ENCODE peak calls at places on chromosomes 4 and X, in five cellular contexts. D is trophoblast cell, C is fibroblast of lung, J is HCT116, T is PC-3. I is an unnamed sample.
A peak's percentile ranks its signal among the peaks of the same experiment; 100 is the strongest.

GRCh38 chrX:151752847-151753246 is 18.3 kb downstream of the CNGA2 start:
- DNase-seq in C (no peak), T (no peak), J (no peak), D (no peak), I (no peak)

GRCh38 chrX:12962041-12962504 is 12.8 kb upstream of the TMSB4X start:
- DNase-seq in T (no peak), D (no peak), J (no peak), C (no peak), I (no peak)

GRCh38 chr4:80182237-80182866 is 15.0 kb upstream of the PRDM8 start:
- DNase-seq in J (no peak), D (no peak), T (no peak), C (no peak), I (no peak)

GRCh38 chrX:100743009-100743615 is 11.2 kb upstream of the SYTL4 start:
- DNase-seq in T (no peak), J (no peak), D (no peak), C (peak; percentile 48), I (no peak)

GRCh38 chr4:58247792-58248191 is 1137.6 kb upstream of the IGFBP7 start:
- DNase-seq in T (peak; percentile 53), J (no peak), C (no peak), D (no peak), I (no peak)

GRCh38 chr4:156606444-156607197 is 365.0 kb downstream of the PDGFC start:
- DNase-seq in D (peak; percentile 70), T (no peak), C (peak; percentile 99), J (no peak), I (no peak)

GRCh38 chr4:37066149-37066548 is 178.4 kb upstream of the NWD2 start:
- DNase-seq in C (no peak), T (peak; percentile 34), J (no peak), D (no peak), I (no peak)

GRCh38 chr4:3783691-3784306 is 17.6 kb downstream of the ADRA2C start:
- DNase-seq in T (peak; percentile 35), J (no peak), D (no peak), C (no peak), I (no peak)

DNA sequence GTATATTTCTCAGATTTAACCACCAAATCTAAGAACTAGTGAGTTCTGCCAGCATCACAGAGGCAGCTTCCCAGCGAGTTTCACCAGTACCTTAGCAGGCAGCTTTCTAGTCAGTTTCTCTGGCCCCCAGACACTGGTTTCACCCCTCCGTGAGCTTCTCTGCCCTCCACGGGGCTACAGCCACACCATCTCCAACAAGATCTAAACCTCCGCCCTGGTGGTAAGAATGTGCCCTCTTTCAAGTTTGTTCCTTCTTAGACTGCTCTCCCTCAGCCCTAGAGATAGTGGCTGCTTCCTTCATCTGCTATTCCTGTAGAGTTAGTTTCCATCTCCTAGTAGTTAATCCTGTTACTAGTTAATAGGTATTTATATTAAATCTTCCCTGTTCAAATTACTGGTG is 60.5 kb upstream of the TAB3 start:
- DNase-seq in C (no peak), D (no peak), J (no peak), T (no peak), I (no peak)
- H3K4me3 ChIP-seq in C (no peak overlapping the region), D (no peak overlapping the region), J (no peak overlapping the region), T (no peak overlapping the region), I (no peak overlapping the region)

DNA sequence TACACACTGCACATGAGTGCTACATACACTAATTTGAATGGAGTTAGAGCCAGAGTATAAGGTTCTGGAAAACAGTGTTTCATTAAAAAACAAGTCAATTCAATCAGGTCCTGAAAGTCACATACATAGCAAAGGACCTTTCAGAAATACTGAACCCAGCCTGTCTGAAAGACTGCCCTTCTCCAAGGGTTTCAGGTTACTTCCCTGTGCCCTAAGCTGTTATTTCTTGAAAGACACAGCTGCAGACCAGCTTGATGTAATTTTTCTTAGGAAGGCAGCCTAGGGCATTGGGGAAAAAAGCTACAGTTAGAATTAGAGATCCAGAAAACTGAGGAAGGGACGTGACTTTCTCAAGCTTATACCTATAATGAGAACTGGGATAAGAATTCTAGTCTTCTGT is 155.9 kb upstream of the MAOA start:
- DNase-seq in D (no peak), C (no peak), T (no peak), J (no peak), I (no peak)
- H3K9ac ChIP-seq in D (no peak overlapping the region), C (no peak overlapping the region), T (no peak overlapping the region), J (no peak overlapping the region), I (no peak overlapping the region)

GRCh38 chr4:173518419-173519102 is 11.5 kb downstream of the HAND2 start:
- DNase-seq in C (no peak), J (no peak), D (no peak), T (no peak), I (no peak)
- H3K4me3 ChIP-seq in C (no peak overlapping the region), J (no peak overlapping the region), D (peak overlapping the region; percentile 64), T (no peak overlapping the region), I (no peak overlapping the region)

GRCh38 chr4:67430989-67431388 is 114.3 kb downstream of the CENPC start:
- DNase-seq in T (no peak), C (no peak), D (no peak), J (no peak), I (no peak)

DNA sequence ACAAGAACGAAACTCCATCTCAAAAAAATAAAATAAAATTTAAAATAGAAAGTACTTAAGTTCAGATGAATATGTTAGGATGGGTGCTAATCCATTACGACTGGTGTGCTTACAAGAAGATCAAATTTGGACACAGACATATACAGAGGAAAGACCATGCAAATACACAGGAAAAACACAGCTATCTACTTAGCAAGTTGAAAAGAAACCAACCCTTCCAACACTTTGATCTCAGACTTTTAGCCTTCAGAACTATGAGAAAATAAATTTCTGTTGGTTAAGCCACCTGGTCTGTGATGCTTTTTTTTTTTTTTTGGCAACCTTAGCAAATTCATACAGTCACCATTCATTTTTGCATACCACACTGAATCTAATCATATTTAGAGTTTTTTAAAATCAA is 116.5 kb downstream of the CENPC start:
- DNase-seq in J (no peak), T (no peak), D (no peak), C (no peak), I (no peak)
- H3K9ac ChIP-seq in J (no peak overlapping the region), T (no peak overlapping the region), D (no peak overlapping the region), C (no peak overlapping the region), I (no peak overlapping the region)

GRCh38 chr4:6403400-6403685 is 69.1 kb downstream of the PPP2R2C start:
- DNase-seq in T (no peak), D (no peak), J (no peak), C (no peak), I (no peak)
- H3K4me3 ChIP-seq in T (no peak overlapping the region), D (no peak overlapping the region), J (no peak overlapping the region), C (no peak overlapping the region), I (no peak overlapping the region)

GRCh38 chrX:10118530-10118929 is 38.2 kb upstream of the CLCN4 start:
- DNase-seq in C (no peak), T (no peak), J (no peak), D (no peak), I (no peak)

GRCh38 chrX:10117864-10118377 is 38.9 kb upstream of the CLCN4 start:
- DNase-seq in J (no peak), D (no peak), T (no peak), C (no peak), I (no peak)

GRCh38 chrX:10121787-10122186 is 35.0 kb upstream of the CLCN4 start:
- DNase-seq in T (no peak), J (no peak), C (no peak), D (no peak), I (no peak)

GRCh38 chrX:10119399-10119990 is 37.3 kb upstream of the CLCN4 start:
- DNase-seq in C (peak; percentile 76), T (peak; percentile 73), D (peak; percentile 51), J (peak; percentile 73), I (peak; percentile 59)

GRCh38 chrX:10120828-10121227 is 35.9 kb upstream of the CLCN4 start:
- DNase-seq in T (no peak), D (no peak), C (no peak), J (no peak), I (no peak)
- H3K9ac ChIP-seq in T (no peak overlapping the region), D (no peak overlapping the region), C (no peak overlapping the region), J (no peak overlapping the region), I (no peak overlapping the region)

I was measured in keratinocyte.